ENCODE peak calls at places on chromosomes 13 and 19, in four cellular contexts. M is prostate gland, E is GM12865, I is heart right ventricle. G is an unnamed sample.

GRCh38 chr19:39918183-39918651 is 16.2 kb downstream of the FCGBP start:
- DNase-seq in M (no peak), E (no peak), I (no peak), G (no peak)

GRCh38 chr19:1370579-1371361 is 12.9 kb upstream of the NDUFS7 start:
- DNase-seq in M (no peak), E (no peak), I (no peak), G (no peak)

GRCh38 chr13:72390909-72391308 is 336.5 kb downstream of the MZT1 start:
- DNase-seq in M (no peak), E (no peak), I (no peak), G (no peak)

GRCh38 chr13:78608705-78609463 is 5.5 kb upstream of the POU4F1 start:
- DNase-seq in M (no peak), E (no peak), I (no peak), G (no peak)

GRCh38 chr19:55032170-55032569 is 5.9 kb downstream of the GP6 start:
- DNase-seq in M (no peak), E (no peak), I (no peak), G (peak)

GRCh38 chr19:34135033-34135370 is 37.3 kb upstream of the LSM14A start:
- DNase-seq in M (no peak), E (no peak), I (no peak), G (no peak)

GRCh38 chr19:39996218-39996810 is 546 bp upstream of the ZNF546 start:
- DNase-seq in M (no peak), E (peak), I (no peak), G (no peak)

GRCh38 chr19:51439021-51439465 is 19.2 kb downstream of the SIGLEC8 start:
- DNase-seq in M (no peak), E (peak), I (no peak), G (no peak)

GRCh38 chr13:67971291-67971690 is 741.2 kb upstream of the PCDH9 start:
- DNase-seq in M (no peak), E (no peak), I (no peak), G (no peak)

GRCh38 chr19:17549088-17549740 is 6.2 kb upstream of the COLGALT1 start:
- DNase-seq in M (no peak), E (peak), I (no peak), G (no peak)

GRCh38 chr13:22883961-22884360 is 296.8 kb upstream of the SGCG start:
- DNase-seq in M (no peak), E (peak), I (no peak), G (no peak)

GRCh38 chr13:30481241-30481760 is 15.6 kb upstream of the HMGB1 start:
- DNase-seq in M (no peak), E (no peak), I (no peak), G (no peak)

GRCh38 chr19:9205506-9206113 is 13.8 kb downstream of the OR7D4 start:
- DNase-seq in M (peak), E (peak), I (peak), G (peak)
- H3K4me3 ChIP-seq in M (no peak), E (peak), I (peak), G (peak)

GRCh38 chr19:42285546-42285945 is 16.4 kb upstream of the PRR19 start:
- DNase-seq in M (no peak), E (peak), I (no peak), G (no peak)
- H3K4me3 ChIP-seq in M (no peak), E (peak), I (peak), G (peak)

GRCh38 chr13:98585398-98585754 is 8.5 kb upstream of the STK24 start:
- DNase-seq in M (no peak), E (no peak), I (no peak), G (no peak)
- H3K4me3 ChIP-seq in M (no peak), E (no peak), I (no peak), G (no peak)

DNA sequence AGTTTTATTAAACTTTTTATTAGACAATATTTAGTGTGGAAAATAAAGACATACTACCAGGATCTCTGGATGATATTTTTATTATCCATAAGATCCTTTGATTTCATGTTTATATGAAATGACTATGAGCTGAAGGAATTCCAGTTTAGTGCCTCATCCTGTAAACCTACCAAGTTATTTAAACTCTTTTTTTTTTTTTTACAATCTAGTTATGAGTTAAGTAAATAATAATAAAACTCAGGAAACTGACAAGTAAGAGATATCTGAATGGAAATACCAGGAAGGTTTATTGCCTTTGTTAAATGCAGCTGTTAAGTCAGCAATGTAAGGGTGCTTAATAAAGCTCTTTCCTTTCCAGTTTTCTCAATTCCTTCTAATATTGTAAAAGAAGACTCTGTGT is 53.9 kb downstream of the RXFP2 start:
- DNase-seq in M (no peak), E (no peak), I (no peak), G (peak)
- H3K4me3 ChIP-seq in M (no peak), E (no peak), I (no peak), G (no peak)

GRCh38 chr13:110817143-110817542 is 97.7 kb downstream of the ANKRD10 start:
- DNase-seq in M (no peak), E (no peak), I (no peak), G (no peak)
- H3K4me3 ChIP-seq in M (no peak), E (no peak), I (no peak), G (no peak)